ENCODE peak calls at places on chromosomes 13 and 19, in ten cellular contexts. D is activated CD4-positive, alpha-beta T cell treated with anti-CD3 and anti-CD28 coated beads, Interleukin-2, amount 50 U/mL, for 4 hours; T is sciatic nerve; Y is nephron progenitor cell; U is BE2C; C is OCI-LY7; F is NCI-H524 treated with DMSO at 0.1 percent for 48 hours; I is C1 segment of cervical spinal cord; R is Daoy; S is D341Med. P is an unnamed sample.
A peak's percentile ranks its signal among the peaks of the same experiment; 100 is the strongest.

GRCh38 chr19:6018786-6019185 is 40.8 kb upstream of the RANBP3 start:
- DNase-seq in D (no peak), T (no peak), Y (peak; percentile 31), U (no peak), C (peak; percentile 54), F (no peak), I (no peak), R (no peak), S (peak; percentile 61), P (no peak)

GRCh38 chr13:48643159-48643558 is 10.6 kb upstream of the CYSLTR2 start:
- DNase-seq in D (no peak), T (no peak), Y (no peak), U (no peak), C (no peak), F (no peak), I (no peak), R (no peak), S (no peak), P (no peak)

GRCh38 chr19:43809762-43810696 is 7.8 kb upstream of the LYPD5 start:
- DNase-seq in D (no peak), T (no peak), Y (no peak), U (no peak), C (peak; percentile 81), F (no peak), I (no peak), R (peak; percentile 46), S (peak; percentile 53), P (peak; percentile 54)

GRCh38 chr19:50333235-50333736 is 4.1 kb upstream of the KCNC3 start:
- DNase-seq in D (peak; percentile 89), T (peak; percentile 89), Y (peak; percentile 92), U (peak; percentile 92), C (peak; percentile 92), F (no peak), I (peak; percentile 88), R (peak; percentile 95), S (no peak), P (peak; percentile 92)

GRCh38 chr19:18648971-18649310 is 12.1 kb downstream of the KLHL26 start:
- DNase-seq in D (no peak), T (no peak), Y (no peak), U (no peak), C (no peak), F (no peak), I (no peak), R (no peak), S (no peak), P (no peak)

GRCh38 chr13:87975035-87975434 is 303.9 kb downstream of the SLITRK5 start:
- DNase-seq in D (no peak), T (no peak), Y (no peak), U (no peak), C (no peak), F (no peak), I (no peak), R (no peak), S (no peak), P (peak; percentile 0)

GRCh38 chr13:23378009-23378632 is 55.4 kb downstream of the SACS start:
- DNase-seq in D (peak; percentile 61), T (no peak), Y (no peak), U (no peak), C (peak; percentile 73), F (no peak), I (no peak), R (peak; percentile 85), S (no peak), P (peak; percentile 91)

GRCh38 chr19:45632468-45633196 is 6.6 kb downstream of the EML2 start:
- DNase-seq in D (peak; percentile 12), T (peak; percentile 76), Y (peak; percentile 92), U (peak; percentile 87), C (peak; percentile 71), F (no peak), I (no peak), R (peak; percentile 94), S (peak; percentile 96), P (peak; percentile 81)

GRCh38 chr13:30493670-30494381 is 28.1 kb upstream of the HMGB1 start:
- DNase-seq in D (no peak), T (no peak), Y (no peak), U (no peak), C (peak; percentile 12), F (no peak), I (no peak), R (no peak), S (no peak), P (no peak)

GRCh38 chr13:110641055-110642015 is 26.0 kb downstream of the NAXD start:
- DNase-seq in D (no peak), T (no peak), Y (no peak), U (peak; percentile 85), C (no peak), F (no peak), I (no peak), R (no peak), S (no peak), P (no peak)

GRCh38 chr13:73189766-73190165 is 131.0 kb downstream of the KLF5 start:
- DNase-seq in D (no peak), T (no peak), Y (no peak), U (no peak), C (no peak), F (no peak), I (no peak), R (no peak), S (no peak), P (no peak)

GRCh38 chr13:36685912-36686311 is 12.1 kb downstream of the SERTM1 start:
- DNase-seq in D (no peak), T (no peak), Y (no peak), U (no peak), C (no peak), F (no peak), I (no peak), R (peak; percentile 32), S (no peak), P (no peak)

GRCh38 chr19:54190942-54191670 is at the start of gene TSEN34:
- DNase-seq in D (no peak), T (peak; percentile 82), Y (peak; percentile 90), U (peak; percentile 93), C (peak; percentile 93), F (no peak), I (peak; percentile 94), R (peak; percentile 89), S (peak; percentile 92), P (peak; percentile 83)

GRCh38 chr19:57560049-57560491 is 407 bp upstream of the ZNF550 start:
- DNase-seq in D (no peak), T (no peak), Y (no peak), U (no peak), C (no peak), F (no peak), I (no peak), R (peak; percentile 92), S (peak; percentile 30), P (no peak)

GRCh38 chr13:95706356-95706755 is 29.4 kb downstream of the DNAJC3 start:
- DNase-seq in D (no peak), T (no peak), Y (no peak), U (no peak), C (no peak), F (no peak), I (no peak), R (no peak), S (no peak), P (no peak)

GRCh38 chr13:51726446-51727185 is 77.3 kb downstream of the DHRS12 start:
- DNase-seq in D (no peak), T (no peak), Y (no peak), U (no peak), C (no peak), F (no peak), I (no peak), R (peak; percentile 19), S (no peak), P (no peak)

GRCh38 chr19:11767633-11768133 is 883 bp downstream of the ZNF441 start:
- DNase-seq in D (no peak), T (peak; percentile 61), Y (peak; percentile 21), U (peak; percentile 46), C (peak; percentile 53), F (no peak), I (peak; percentile 39), R (peak; percentile 33), S (peak; percentile 40), P (peak; percentile 18)